ENCODE peak calls at places on chromosome 6, in four cellular contexts. One of them, this sample, is unnamed.

GRCh38 chr6:6654599-6655575 is 66.4 kb downstream of the LY86 start:
- DNase-seq in IMR-90: no peak
- DNase-seq in lower lobe of right lung: no peak
- DNase-seq in fibroblast of lung: peak
- DNase-seq in this sample: peak

GRCh38 chr6:147222160-147222838 is 18.1 kb downstream of the STXBP5 start:
- DNase-seq in IMR-90: peak
- DNase-seq in lower lobe of right lung: no peak
- DNase-seq in fibroblast of lung: peak
- DNase-seq in this sample: no peak

GRCh38 chr6:87920245-87920644 is 127.4 kb upstream of the SPACA1 start:
- DNase-seq in fibroblast of lung: no peak
- DNase-seq in IMR-90: no peak
- DNase-seq in lower lobe of right lung: no peak
- DNase-seq in this sample: no peak

GRCh38 chr6:32829495-32829894 is 9.0 kb downstream of the TAP2 start:
- DNase-seq in lower lobe of right lung: no peak
- DNase-seq in IMR-90: no peak
- DNase-seq in fibroblast of lung: no peak
- DNase-seq in this sample: peak

GRCh38 chr6:30740993-30741784 is 1.3 kb downstream of the FLOT1 start:
- DNase-seq in fibroblast of lung: no peak
- DNase-seq in lower lobe of right lung: no peak
- DNase-seq in IMR-90: peak
- DNase-seq in this sample: no peak

GRCh38 chr6:149887343-149887742 is 10.6 kb downstream of the RAET1E start:
- DNase-seq in fibroblast of lung: peak
- DNase-seq in lower lobe of right lung: no peak
- DNase-seq in IMR-90: peak
- DNase-seq in this sample: no peak

GRCh38 chr6:3228046-3228671 is 706 bp upstream of the TUBB2B start:
- DNase-seq in fibroblast of lung: no peak
- DNase-seq in IMR-90: no peak
- DNase-seq in lower lobe of right lung: no peak
- DNase-seq in this sample: no peak

GRCh38 chr6:158014505-158015187 is 33.0 kb downstream of the SYNJ2 start:
- DNase-seq in fibroblast of lung: no peak
- DNase-seq in IMR-90: peak
- DNase-seq in lower lobe of right lung: peak
- DNase-seq in this sample: no peak

GRCh38 chr6:151067684-151068596 is 171.8 kb upstream of the AKAP12 start:
- DNase-seq in fibroblast of lung: peak
- DNase-seq in IMR-90: peak
- DNase-seq in lower lobe of right lung: no peak
- DNase-seq in this sample: no peak

GRCh38 chr6:47420394-47421371 is 56.9 kb upstream of the CD2AP start:
- DNase-seq in IMR-90: peak
- DNase-seq in lower lobe of right lung: no peak
- DNase-seq in fibroblast of lung: peak
- DNase-seq in this sample: no peak

GRCh38 chr6:56370591-56371198 is 123.3 kb upstream of the COL21A1 start:
- DNase-seq in fibroblast of lung: peak
- DNase-seq in IMR-90: peak
- DNase-seq in lower lobe of right lung: no peak
- DNase-seq in this sample: peak

GRCh38 chr6:8939615-8940014 is 504.3 kb upstream of the SLC35B3 start:
- DNase-seq in lower lobe of right lung: no peak
- DNase-seq in IMR-90: no peak
- DNase-seq in fibroblast of lung: no peak
- DNase-seq in this sample: no peak

GRCh38 chr6:69584913-69585729 is 211.7 kb downstream of the LMBRD1 start:
- DNase-seq in IMR-90: no peak
- DNase-seq in fibroblast of lung: no peak
- DNase-seq in lower lobe of right lung: no peak
- DNase-seq in this sample: no peak

GRCh38 chr6:108958900-108959770 is 110.9 kb downstream of the ARMC2 start:
- DNase-seq in IMR-90: no peak
- DNase-seq in fibroblast of lung: no peak
- DNase-seq in lower lobe of right lung: peak
- DNase-seq in this sample: no peak

GRCh38 chr6:107690864-107691661 is 133.1 kb downstream of the SCML4 start:
- DNase-seq in lower lobe of right lung: no peak
- DNase-seq in fibroblast of lung: peak
- DNase-seq in IMR-90: peak
- DNase-seq in this sample: no peak

GRCh38 chr6:26232950-26233607 is 131.9 kb upstream of the BTN3A2 start:
- DNase-seq in IMR-90: peak
- DNase-seq in lower lobe of right lung: no peak
- DNase-seq in fibroblast of lung: peak
- DNase-seq in this sample: no peak

GRCh38 chr6:167863897-167864296 is 37.2 kb downstream of the AFDN start:
- DNase-seq in IMR-90: no peak
- DNase-seq in fibroblast of lung: no peak
- DNase-seq in lower lobe of right lung: no peak
- DNase-seq in this sample: no peak

GRCh38 chr6:3625980-3626533 is 125.5 kb downstream of the PXDC1 start:
- DNase-seq in IMR-90: no peak
- DNase-seq in lower lobe of right lung: no peak
- DNase-seq in fibroblast of lung: no peak
- DNase-seq in this sample: peak

GRCh38 chr6:116157391-116157790 is 31.5 kb upstream of the COL10A1 start:
- DNase-seq in fibroblast of lung: no peak
- DNase-seq in lower lobe of right lung: no peak
- DNase-seq in IMR-90: no peak
- DNase-seq in this sample: no peak

GRCh38 chr6:43016166-43016915 is 2.3 kb downstream of the KLHDC3 start:
- DNase-seq in fibroblast of lung: no peak
- DNase-seq in IMR-90: no peak
- DNase-seq in lower lobe of right lung: no peak
- DNase-seq in this sample: no peak

GRCh38 chr6:44226368-44227137 is 3.2 kb downstream of the SLC29A1 start:
- DNase-seq in lower lobe of right lung: no peak
- DNase-seq in IMR-90: no peak
- DNase-seq in fibroblast of lung: no peak
- DNase-seq in this sample: no peak

GRCh38 chr6:4640139-4640538 is 136.1 kb upstream of the CDYL start:
- DNase-seq in fibroblast of lung: peak
- DNase-seq in IMR-90: peak
- DNase-seq in lower lobe of right lung: no peak
- DNase-seq in this sample: no peak

GRCh38 chr6:30578051-30578450 is 6.8 kb downstream of the ABCF1 start:
- DNase-seq in fibroblast of lung: no peak
- DNase-seq in lower lobe of right lung: no peak
- DNase-seq in IMR-90: no peak
- DNase-seq in this sample: no peak

GRCh38 chr6:13614126-13614925 is 809 bp upstream of the NOL7 start:
- DNase-seq in fibroblast of lung: peak
- DNase-seq in lower lobe of right lung: peak
- DNase-seq in IMR-90: no peak
- DNase-seq in this sample: peak

GRCh38 chr6:43734294-43734665 is 35.7 kb upstream of the VEGFA start:
- DNase-seq in IMR-90: no peak
- DNase-seq in lower lobe of right lung: no peak
- DNase-seq in fibroblast of lung: no peak
- DNase-seq in this sample: no peak

GRCh38 chr6:110612298-110612697 is 135.9 kb upstream of the SLC22A16 start:
- DNase-seq in lower lobe of right lung: no peak
- DNase-seq in IMR-90: no peak
- DNase-seq in fibroblast of lung: no peak
- DNase-seq in this sample: no peak

GRCh38 chr6:25312703-25313102 is 33.5 kb downstream of the CARMIL1 start:
- DNase-seq in fibroblast of lung: peak
- DNase-seq in lower lobe of right lung: no peak
- DNase-seq in IMR-90: peak
- DNase-seq in this sample: no peak

GRCh38 chr6:34475167-34476047 is 9.5 kb downstream of the PACSIN1 start:
- DNase-seq in IMR-90: peak
- DNase-seq in lower lobe of right lung: no peak
- DNase-seq in fibroblast of lung: no peak
- DNase-seq in this sample: no peak

DNA sequence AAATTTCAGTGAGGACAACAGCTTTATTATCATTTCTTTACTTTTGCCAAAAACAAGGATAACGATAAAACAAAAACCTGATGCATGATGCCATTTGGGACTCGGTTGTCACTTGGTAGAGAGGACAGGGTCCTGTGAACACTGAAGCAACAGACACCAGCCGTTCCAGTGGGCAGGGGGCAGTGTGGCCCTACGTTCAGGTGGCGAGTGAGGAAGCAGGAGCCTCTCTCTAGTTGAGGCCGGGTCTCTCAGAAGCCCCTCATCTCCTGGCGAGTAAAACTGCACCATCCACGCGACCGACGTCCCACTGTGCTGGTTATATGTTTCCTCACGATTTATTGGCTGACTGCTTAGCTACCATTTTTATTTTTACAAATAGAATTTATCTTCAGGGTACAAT is 231.6 kb downstream of the THBS2 start:
- DNase-seq in lower lobe of right lung: no peak
- DNase-seq in fibroblast of lung: no peak
- DNase-seq in IMR-90: no peak
- DNase-seq in this sample: no peak
- TF ChIP-seq CTCF in lower lobe of right lung: no peak
- TF ChIP-seq CTCF in fibroblast of lung: no peak
- TF ChIP-seq CTCF in IMR-90: no peak
- TF ChIP-seq CTCF in this sample: no peak

GRCh38 chr6:104579464-104579863 is 280.3 kb downstream of the HACE1 start:
- DNase-seq in IMR-90: no peak
- DNase-seq in lower lobe of right lung: no peak
- DNase-seq in fibroblast of lung: no peak
- DNase-seq in this sample: no peak
- H3K27ac ChIP-seq in IMR-90: no peak
- H3K27ac ChIP-seq in lower lobe of right lung: no peak
- H3K27ac ChIP-seq in fibroblast of lung: no peak
- H3K27ac ChIP-seq in this sample: no peak

GRCh38 chr6:134451529-134451928 is 133.6 kb upstream of the SGK1 start:
- DNase-seq in lower lobe of right lung: no peak
- DNase-seq in IMR-90: no peak
- DNase-seq in fibroblast of lung: no peak
- DNase-seq in this sample: peak
- TF ChIP-seq CTCF in lower lobe of right lung: no peak
- TF ChIP-seq CTCF in IMR-90: no peak
- TF ChIP-seq CTCF in fibroblast of lung: no peak
- TF ChIP-seq CTCF in this sample: no peak

GRCh38 chr6:89501239-89501638 is 68.3 kb downstream of the ANKRD6 start:
- DNase-seq in fibroblast of lung: no peak
- DNase-seq in IMR-90: no peak
- DNase-seq in lower lobe of right lung: no peak
- DNase-seq in this sample: no peak
- H3K27ac ChIP-seq in fibroblast of lung: no peak
- H3K27ac ChIP-seq in IMR-90: no peak
- H3K27ac ChIP-seq in lower lobe of right lung: no peak
- H3K27ac ChIP-seq in this sample: no peak

GRCh38 chr6:161373905-161374451 is 100.1 kb upstream of the AGPAT4 start:
- DNase-seq in lower lobe of right lung: peak
- DNase-seq in IMR-90: peak
- DNase-seq in fibroblast of lung: peak
- DNase-seq in this sample: no peak

GRCh38 chr6:161377116-161377515 is 103.3 kb upstream of the AGPAT4 start:
- DNase-seq in IMR-90: no peak
- DNase-seq in fibroblast of lung: no peak
- DNase-seq in lower lobe of right lung: no peak
- DNase-seq in this sample: peak

GRCh38 chr6:161376367-161376766 is 102.5 kb upstream of the AGPAT4 start:
- DNase-seq in IMR-90: no peak
- DNase-seq in lower lobe of right lung: no peak
- DNase-seq in fibroblast of lung: no peak
- DNase-seq in this sample: no peak

GRCh38 chr6:161372422-161372793 is 98.5 kb upstream of the AGPAT4 start:
- DNase-seq in fibroblast of lung: no peak
- DNase-seq in lower lobe of right lung: no peak
- DNase-seq in IMR-90: no peak
- DNase-seq in this sample: peak

GRCh38 chr6:161374971-161375873 is 101.4 kb upstream of the AGPAT4 start:
- DNase-seq in IMR-90: no peak
- DNase-seq in fibroblast of lung: peak
- DNase-seq in lower lobe of right lung: peak
- DNase-seq in this sample: peak
- TF ChIP-seq CTCF in IMR-90: peak
- TF ChIP-seq CTCF in fibroblast of lung: peak
- TF ChIP-seq CTCF in lower lobe of right lung: peak
- TF ChIP-seq CTCF in this sample: peak

DNA sequence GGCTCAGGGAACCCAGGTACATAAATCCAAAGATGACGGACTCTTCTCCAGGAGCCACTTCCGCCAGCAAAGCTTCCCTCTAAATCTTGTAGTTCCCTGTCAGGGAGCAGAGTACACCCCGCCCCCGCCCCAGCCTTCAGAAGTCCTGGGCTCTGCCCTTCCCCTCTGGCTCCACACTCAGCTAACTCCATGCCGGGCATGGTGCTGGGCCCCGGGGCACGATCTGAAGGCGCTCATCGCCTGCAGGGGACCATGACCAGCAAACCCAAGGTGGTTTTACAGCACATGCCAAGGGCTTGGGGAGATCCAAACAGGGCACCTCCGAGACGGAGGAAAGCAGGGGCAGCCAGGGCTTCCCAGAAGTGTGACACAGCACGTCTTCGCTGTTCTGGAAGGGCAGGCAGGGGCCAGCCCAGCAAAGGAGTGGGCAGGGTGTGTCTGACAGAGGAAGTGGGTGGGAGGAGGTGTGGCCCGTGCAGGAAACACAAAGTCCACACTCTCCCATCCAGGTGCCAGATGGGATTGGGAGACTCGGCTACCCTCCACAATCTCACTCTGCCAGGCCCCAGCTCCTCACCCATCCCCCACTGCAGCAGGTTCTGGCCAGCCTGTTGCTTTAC is 41.6 kb upstream of the SLC22A2 start:
- DNase-seq in lower lobe of right lung: no peak
- DNase-seq in IMR-90: no peak
- DNase-seq in fibroblast of lung: no peak
- DNase-seq in this sample: no peak
- H3K27ac ChIP-seq in lower lobe of right lung: no peak
- H3K27ac ChIP-seq in IMR-90: no peak
- H3K27ac ChIP-seq in fibroblast of lung: no peak
- H3K27ac ChIP-seq in this sample: no peak

DNA sequence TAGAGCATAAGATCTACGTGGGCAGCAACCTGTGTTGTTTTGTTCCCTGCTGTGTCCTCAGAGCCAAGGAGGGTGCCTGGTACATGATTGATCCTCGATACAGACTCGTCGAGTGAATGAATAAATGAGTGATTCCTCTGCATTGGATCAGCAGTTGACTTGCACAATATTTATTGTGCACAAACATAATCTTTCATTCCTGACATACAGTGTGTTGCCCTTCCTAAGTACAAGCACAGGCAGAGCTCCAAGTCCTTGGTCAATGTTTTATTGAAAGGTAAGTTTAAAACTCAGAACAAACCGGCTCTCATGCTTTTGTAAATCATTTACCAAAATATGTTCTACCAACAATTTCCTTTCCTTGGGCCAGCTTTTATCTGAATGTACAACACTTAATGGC is 57.4 kb downstream of the STMND1 start:
- DNase-seq in lower lobe of right lung: no peak
- DNase-seq in IMR-90: no peak
- DNase-seq in fibroblast of lung: peak
- DNase-seq in this sample: no peak
- TF ChIP-seq CTCF in lower lobe of right lung: no peak
- TF ChIP-seq CTCF in IMR-90: no peak
- TF ChIP-seq CTCF in fibroblast of lung: no peak
- TF ChIP-seq CTCF in this sample: no peak

This sample was measured in upper lobe of left lung.